ENCODE peak calls at places on chromosomes 3 and 15, in nine cellular contexts. One of them, this sample, is unnamed.

GRCh38 chr3:64209866-64210609 is 15.2 kb downstream of the PRICKLE2 start:
- DNase-seq in stimulated activated CD4-positive, alpha-beta T cell treated with anti-CD3 and anti-CD28 coated beads, Interleukin-1b, Interleukin-23, amount 100 ng/mL, for 24 hours: no peak
- DNase-seq in fibroblast of lung: peak
- DNase-seq in NCI-H526 treated with DMSO at 0.1 percent for 48 hours: no peak
- DNase-seq in thyroid gland: peak
- DNase-seq in H9: no peak
- DNase-seq in substantia nigra: peak
- DNase-seq in Kasumi-1: no peak
- DNase-seq in activated CD4-positive, alpha-beta T cell treated with anti-CD3 and anti-CD28 coated beads for 36 hours: no peak
- DNase-seq in this sample: no peak

GRCh38 chr15:62578548-62578947 is 413.5 kb upstream of the C2CD4B start:
- DNase-seq in stimulated activated CD4-positive, alpha-beta T cell treated with anti-CD3 and anti-CD28 coated beads, Interleukin-1b, Interleukin-23, amount 100 ng/mL, for 24 hours: no peak
- DNase-seq in fibroblast of lung: no peak
- DNase-seq in NCI-H526 treated with DMSO at 0.1 percent for 48 hours: no peak
- DNase-seq in thyroid gland: no peak
- DNase-seq in H9: no peak
- DNase-seq in substantia nigra: no peak
- DNase-seq in Kasumi-1: no peak
- DNase-seq in activated CD4-positive, alpha-beta T cell treated with anti-CD3 and anti-CD28 coated beads for 36 hours: no peak
- DNase-seq in this sample: no peak

GRCh38 chr15:43775411-43775965 is 1.3 kb downstream of the ELL3 start:
- DNase-seq in stimulated activated CD4-positive, alpha-beta T cell treated with anti-CD3 and anti-CD28 coated beads, Interleukin-1b, Interleukin-23, amount 100 ng/mL, for 24 hours: no peak
- DNase-seq in fibroblast of lung: peak
- DNase-seq in NCI-H526 treated with DMSO at 0.1 percent for 48 hours: peak
- DNase-seq in thyroid gland: peak
- DNase-seq in H9: peak
- DNase-seq in substantia nigra: no peak
- DNase-seq in Kasumi-1: no peak
- DNase-seq in activated CD4-positive, alpha-beta T cell treated with anti-CD3 and anti-CD28 coated beads for 36 hours: peak
- DNase-seq in this sample: no peak

GRCh38 chr15:52082197-52083036 is 30.2 kb downstream of the BCL2L10 start:
- DNase-seq in stimulated activated CD4-positive, alpha-beta T cell treated with anti-CD3 and anti-CD28 coated beads, Interleukin-1b, Interleukin-23, amount 100 ng/mL, for 24 hours: no peak
- DNase-seq in fibroblast of lung: peak
- DNase-seq in NCI-H526 treated with DMSO at 0.1 percent for 48 hours: no peak
- DNase-seq in thyroid gland: peak
- DNase-seq in H9: no peak
- DNase-seq in substantia nigra: no peak
- DNase-seq in Kasumi-1: peak
- DNase-seq in activated CD4-positive, alpha-beta T cell treated with anti-CD3 and anti-CD28 coated beads for 36 hours: no peak
- DNase-seq in this sample: no peak

GRCh38 chr3:22735373-22735772 is 467.8 kb upstream of the UBE2E2 start:
- DNase-seq in stimulated activated CD4-positive, alpha-beta T cell treated with anti-CD3 and anti-CD28 coated beads, Interleukin-1b, Interleukin-23, amount 100 ng/mL, for 24 hours: no peak
- DNase-seq in fibroblast of lung: no peak
- DNase-seq in NCI-H526 treated with DMSO at 0.1 percent for 48 hours: no peak
- DNase-seq in thyroid gland: no peak
- DNase-seq in H9: no peak
- DNase-seq in substantia nigra: no peak
- DNase-seq in Kasumi-1: no peak
- DNase-seq in activated CD4-positive, alpha-beta T cell treated with anti-CD3 and anti-CD28 coated beads for 36 hours: no peak
- DNase-seq in this sample: no peak

GRCh38 chr3:118984699-118985098 is 49.9 kb downstream of the IGSF11 start:
- DNase-seq in stimulated activated CD4-positive, alpha-beta T cell treated with anti-CD3 and anti-CD28 coated beads, Interleukin-1b, Interleukin-23, amount 100 ng/mL, for 24 hours: no peak
- DNase-seq in fibroblast of lung: no peak
- DNase-seq in NCI-H526 treated with DMSO at 0.1 percent for 48 hours: no peak
- DNase-seq in thyroid gland: no peak
- DNase-seq in H9: no peak
- DNase-seq in substantia nigra: no peak
- DNase-seq in Kasumi-1: no peak
- DNase-seq in activated CD4-positive, alpha-beta T cell treated with anti-CD3 and anti-CD28 coated beads for 36 hours: no peak
- DNase-seq in this sample: no peak

GRCh38 chr15:25060996-25061620 is 106.3 kb downstream of the SNRPN start:
- DNase-seq in stimulated activated CD4-positive, alpha-beta T cell treated with anti-CD3 and anti-CD28 coated beads, Interleukin-1b, Interleukin-23, amount 100 ng/mL, for 24 hours: no peak
- DNase-seq in fibroblast of lung: no peak
- DNase-seq in NCI-H526 treated with DMSO at 0.1 percent for 48 hours: no peak
- DNase-seq in thyroid gland: peak
- DNase-seq in H9: peak
- DNase-seq in substantia nigra: no peak
- DNase-seq in Kasumi-1: no peak
- DNase-seq in activated CD4-positive, alpha-beta T cell treated with anti-CD3 and anti-CD28 coated beads for 36 hours: no peak
- DNase-seq in this sample: no peak

GRCh38 chr15:31391687-31392671 is 65.3 kb downstream of the KLF13 start:
- DNase-seq in stimulated activated CD4-positive, alpha-beta T cell treated with anti-CD3 and anti-CD28 coated beads, Interleukin-1b, Interleukin-23, amount 100 ng/mL, for 24 hours: peak
- DNase-seq in fibroblast of lung: peak
- DNase-seq in NCI-H526 treated with DMSO at 0.1 percent for 48 hours: peak
- DNase-seq in thyroid gland: peak
- DNase-seq in H9: peak
- DNase-seq in substantia nigra: no peak
- DNase-seq in Kasumi-1: peak
- DNase-seq in activated CD4-positive, alpha-beta T cell treated with anti-CD3 and anti-CD28 coated beads for 36 hours: peak
- DNase-seq in this sample: no peak

GRCh38 chr3:183291511-183292031 is 38.5 kb downstream of the B3GNT5 start:
- DNase-seq in stimulated activated CD4-positive, alpha-beta T cell treated with anti-CD3 and anti-CD28 coated beads, Interleukin-1b, Interleukin-23, amount 100 ng/mL, for 24 hours: no peak
- DNase-seq in fibroblast of lung: peak
- DNase-seq in NCI-H526 treated with DMSO at 0.1 percent for 48 hours: no peak
- DNase-seq in thyroid gland: no peak
- DNase-seq in H9: no peak
- DNase-seq in substantia nigra: no peak
- DNase-seq in Kasumi-1: no peak
- DNase-seq in activated CD4-positive, alpha-beta T cell treated with anti-CD3 and anti-CD28 coated beads for 36 hours: no peak
- DNase-seq in this sample: no peak

GRCh38 chr3:52153389-52154096 is 680 bp downstream of the POC1A start:
- DNase-seq in stimulated activated CD4-positive, alpha-beta T cell treated with anti-CD3 and anti-CD28 coated beads, Interleukin-1b, Interleukin-23, amount 100 ng/mL, for 24 hours: peak
- DNase-seq in fibroblast of lung: no peak
- DNase-seq in NCI-H526 treated with DMSO at 0.1 percent for 48 hours: peak
- DNase-seq in thyroid gland: peak
- DNase-seq in H9: peak
- DNase-seq in substantia nigra: no peak
- DNase-seq in Kasumi-1: peak
- DNase-seq in activated CD4-positive, alpha-beta T cell treated with anti-CD3 and anti-CD28 coated beads for 36 hours: peak
- DNase-seq in this sample: no peak

GRCh38 chr3:169394316-169394715 is 269.2 kb downstream of the MECOM start:
- DNase-seq in stimulated activated CD4-positive, alpha-beta T cell treated with anti-CD3 and anti-CD28 coated beads, Interleukin-1b, Interleukin-23, amount 100 ng/mL, for 24 hours: no peak
- DNase-seq in fibroblast of lung: no peak
- DNase-seq in NCI-H526 treated with DMSO at 0.1 percent for 48 hours: no peak
- DNase-seq in thyroid gland: no peak
- DNase-seq in H9: no peak
- DNase-seq in substantia nigra: no peak
- DNase-seq in Kasumi-1: no peak
- DNase-seq in activated CD4-positive, alpha-beta T cell treated with anti-CD3 and anti-CD28 coated beads for 36 hours: no peak
- DNase-seq in this sample: no peak

GRCh38 chr3:33629219-33629618 is 88.8 kb downstream of the CLASP2 start:
- DNase-seq in stimulated activated CD4-positive, alpha-beta T cell treated with anti-CD3 and anti-CD28 coated beads, Interleukin-1b, Interleukin-23, amount 100 ng/mL, for 24 hours: no peak
- DNase-seq in fibroblast of lung: no peak
- DNase-seq in NCI-H526 treated with DMSO at 0.1 percent for 48 hours: no peak
- DNase-seq in thyroid gland: no peak
- DNase-seq in H9: no peak
- DNase-seq in substantia nigra: no peak
- DNase-seq in Kasumi-1: no peak
- DNase-seq in activated CD4-positive, alpha-beta T cell treated with anti-CD3 and anti-CD28 coated beads for 36 hours: no peak
- DNase-seq in this sample: no peak

GRCh38 chr3:64898941-64899340 is 211.1 kb upstream of the ADAMTS9 start:
- DNase-seq in stimulated activated CD4-positive, alpha-beta T cell treated with anti-CD3 and anti-CD28 coated beads, Interleukin-1b, Interleukin-23, amount 100 ng/mL, for 24 hours: no peak
- DNase-seq in fibroblast of lung: no peak
- DNase-seq in NCI-H526 treated with DMSO at 0.1 percent for 48 hours: no peak
- DNase-seq in thyroid gland: no peak
- DNase-seq in H9: no peak
- DNase-seq in substantia nigra: no peak
- DNase-seq in Kasumi-1: no peak
- DNase-seq in activated CD4-positive, alpha-beta T cell treated with anti-CD3 and anti-CD28 coated beads for 36 hours: no peak
- DNase-seq in this sample: no peak

GRCh38 chr3:53236112-53236841 is 19.5 kb downstream of the TKT start:
- DNase-seq in stimulated activated CD4-positive, alpha-beta T cell treated with anti-CD3 and anti-CD28 coated beads, Interleukin-1b, Interleukin-23, amount 100 ng/mL, for 24 hours: no peak
- DNase-seq in fibroblast of lung: peak
- DNase-seq in NCI-H526 treated with DMSO at 0.1 percent for 48 hours: no peak
- DNase-seq in thyroid gland: peak
- DNase-seq in H9: peak
- DNase-seq in substantia nigra: no peak
- DNase-seq in Kasumi-1: peak
- DNase-seq in activated CD4-positive, alpha-beta T cell treated with anti-CD3 and anti-CD28 coated beads for 36 hours: no peak
- DNase-seq in this sample: peak

GRCh38 chr3:97823081-97823480 is 1.3 kb downstream of the CRYBG3 start:
- DNase-seq in stimulated activated CD4-positive, alpha-beta T cell treated with anti-CD3 and anti-CD28 coated beads, Interleukin-1b, Interleukin-23, amount 100 ng/mL, for 24 hours: no peak
- DNase-seq in fibroblast of lung: peak
- DNase-seq in NCI-H526 treated with DMSO at 0.1 percent for 48 hours: no peak
- DNase-seq in thyroid gland: no peak
- DNase-seq in H9: no peak
- DNase-seq in substantia nigra: no peak
- DNase-seq in Kasumi-1: no peak
- DNase-seq in activated CD4-positive, alpha-beta T cell treated with anti-CD3 and anti-CD28 coated beads for 36 hours: no peak
- DNase-seq in this sample: no peak

GRCh38 chr3:133983126-133983525 is 46.6 kb downstream of the SLCO2A1 start:
- DNase-seq in stimulated activated CD4-positive, alpha-beta T cell treated with anti-CD3 and anti-CD28 coated beads, Interleukin-1b, Interleukin-23, amount 100 ng/mL, for 24 hours: no peak
- DNase-seq in fibroblast of lung: no peak
- DNase-seq in NCI-H526 treated with DMSO at 0.1 percent for 48 hours: no peak
- DNase-seq in thyroid gland: peak
- DNase-seq in H9: no peak
- DNase-seq in substantia nigra: no peak
- DNase-seq in Kasumi-1: no peak
- DNase-seq in activated CD4-positive, alpha-beta T cell treated with anti-CD3 and anti-CD28 coated beads for 36 hours: no peak
- DNase-seq in this sample: no peak

GRCh38 chr3:169241575-169241927 is 422.0 kb downstream of the MECOM start:
- DNase-seq in stimulated activated CD4-positive, alpha-beta T cell treated with anti-CD3 and anti-CD28 coated beads, Interleukin-1b, Interleukin-23, amount 100 ng/mL, for 24 hours: no peak
- DNase-seq in fibroblast of lung: peak
- DNase-seq in NCI-H526 treated with DMSO at 0.1 percent for 48 hours: no peak
- DNase-seq in thyroid gland: no peak
- DNase-seq in H9: no peak
- DNase-seq in substantia nigra: no peak
- DNase-seq in Kasumi-1: no peak
- DNase-seq in activated CD4-positive, alpha-beta T cell treated with anti-CD3 and anti-CD28 coated beads for 36 hours: no peak
- DNase-seq in this sample: no peak

GRCh38 chr15:99424131-99424571 is 141.6 kb upstream of the MEF2A start:
- DNase-seq in stimulated activated CD4-positive, alpha-beta T cell treated with anti-CD3 and anti-CD28 coated beads, Interleukin-1b, Interleukin-23, amount 100 ng/mL, for 24 hours: no peak
- DNase-seq in fibroblast of lung: no peak
- DNase-seq in NCI-H526 treated with DMSO at 0.1 percent for 48 hours: no peak
- DNase-seq in thyroid gland: no peak
- DNase-seq in H9: no peak
- DNase-seq in substantia nigra: no peak
- DNase-seq in Kasumi-1: no peak
- DNase-seq in activated CD4-positive, alpha-beta T cell treated with anti-CD3 and anti-CD28 coated beads for 36 hours: no peak
- DNase-seq in this sample: no peak

GRCh38 chr3:123353227-123353851 is 95.6 kb downstream of the ADCY5 start:
- DNase-seq in stimulated activated CD4-positive, alpha-beta T cell treated with anti-CD3 and anti-CD28 coated beads, Interleukin-1b, Interleukin-23, amount 100 ng/mL, for 24 hours: no peak
- DNase-seq in fibroblast of lung: no peak
- DNase-seq in NCI-H526 treated with DMSO at 0.1 percent for 48 hours: no peak
- DNase-seq in thyroid gland: no peak
- DNase-seq in H9: no peak
- DNase-seq in substantia nigra: no peak
- DNase-seq in Kasumi-1: no peak
- DNase-seq in activated CD4-positive, alpha-beta T cell treated with anti-CD3 and anti-CD28 coated beads for 36 hours: no peak
- DNase-seq in this sample: no peak

GRCh38 chr15:77574521-77575202 is 58.0 kb downstream of the LINGO1 start:
- DNase-seq in stimulated activated CD4-positive, alpha-beta T cell treated with anti-CD3 and anti-CD28 coated beads, Interleukin-1b, Interleukin-23, amount 100 ng/mL, for 24 hours: no peak
- DNase-seq in fibroblast of lung: no peak
- DNase-seq in NCI-H526 treated with DMSO at 0.1 percent for 48 hours: no peak
- DNase-seq in thyroid gland: no peak
- DNase-seq in H9: no peak
- DNase-seq in substantia nigra: no peak
- DNase-seq in Kasumi-1: no peak
- DNase-seq in activated CD4-positive, alpha-beta T cell treated with anti-CD3 and anti-CD28 coated beads for 36 hours: no peak
- DNase-seq in this sample: no peak

GRCh38 chr15:78200276-78200930 is 34.0 kb downstream of the ACSBG1 start:
- DNase-seq in stimulated activated CD4-positive, alpha-beta T cell treated with anti-CD3 and anti-CD28 coated beads, Interleukin-1b, Interleukin-23, amount 100 ng/mL, for 24 hours: no peak
- DNase-seq in fibroblast of lung: no peak
- DNase-seq in NCI-H526 treated with DMSO at 0.1 percent for 48 hours: no peak
- DNase-seq in thyroid gland: no peak
- DNase-seq in H9: no peak
- DNase-seq in substantia nigra: no peak
- DNase-seq in Kasumi-1: no peak
- DNase-seq in activated CD4-positive, alpha-beta T cell treated with anti-CD3 and anti-CD28 coated beads for 36 hours: no peak
- DNase-seq in this sample: no peak

GRCh38 chr3:18649666-18650363 is 224.7 kb upstream of the SATB1 start:
- DNase-seq in stimulated activated CD4-positive, alpha-beta T cell treated with anti-CD3 and anti-CD28 coated beads, Interleukin-1b, Interleukin-23, amount 100 ng/mL, for 24 hours: peak
- DNase-seq in fibroblast of lung: no peak
- DNase-seq in NCI-H526 treated with DMSO at 0.1 percent for 48 hours: no peak
- DNase-seq in thyroid gland: no peak
- DNase-seq in H9: no peak
- DNase-seq in substantia nigra: no peak
- DNase-seq in Kasumi-1: no peak
- DNase-seq in activated CD4-positive, alpha-beta T cell treated with anti-CD3 and anti-CD28 coated beads for 36 hours: peak
- DNase-seq in this sample: no peak

GRCh38 chr15:34644061-34644460 is 60.6 kb upstream of the GOLGA8B start:
- DNase-seq in stimulated activated CD4-positive, alpha-beta T cell treated with anti-CD3 and anti-CD28 coated beads, Interleukin-1b, Interleukin-23, amount 100 ng/mL, for 24 hours: no peak
- DNase-seq in fibroblast of lung: peak
- DNase-seq in NCI-H526 treated with DMSO at 0.1 percent for 48 hours: no peak
- DNase-seq in thyroid gland: no peak
- DNase-seq in H9: no peak
- DNase-seq in substantia nigra: no peak
- DNase-seq in Kasumi-1: no peak
- DNase-seq in activated CD4-positive, alpha-beta T cell treated with anti-CD3 and anti-CD28 coated beads for 36 hours: no peak
- DNase-seq in this sample: peak

GRCh38 chr3:4504340-4505261 is 11.5 kb downstream of the ITPR1 start:
- DNase-seq in stimulated activated CD4-positive, alpha-beta T cell treated with anti-CD3 and anti-CD28 coated beads, Interleukin-1b, Interleukin-23, amount 100 ng/mL, for 24 hours: no peak
- DNase-seq in fibroblast of lung: peak
- DNase-seq in NCI-H526 treated with DMSO at 0.1 percent for 48 hours: no peak
- DNase-seq in thyroid gland: peak
- DNase-seq in H9: no peak
- DNase-seq in substantia nigra: no peak
- DNase-seq in Kasumi-1: peak
- DNase-seq in activated CD4-positive, alpha-beta T cell treated with anti-CD3 and anti-CD28 coated beads for 36 hours: peak
- DNase-seq in this sample: no peak

GRCh38 chr3:44992555-44993470 is 16.8 kb downstream of the EXOSC7 start:
- DNase-seq in stimulated activated CD4-positive, alpha-beta T cell treated with anti-CD3 and anti-CD28 coated beads, Interleukin-1b, Interleukin-23, amount 100 ng/mL, for 24 hours: no peak
- DNase-seq in fibroblast of lung: peak
- DNase-seq in NCI-H526 treated with DMSO at 0.1 percent for 48 hours: no peak
- DNase-seq in thyroid gland: no peak
- DNase-seq in H9: peak
- DNase-seq in substantia nigra: no peak
- DNase-seq in Kasumi-1: peak
- DNase-seq in activated CD4-positive, alpha-beta T cell treated with anti-CD3 and anti-CD28 coated beads for 36 hours: peak
- DNase-seq in this sample: no peak

GRCh38 chr3:117811797-117812196 is 1102.2 kb downstream of the TUSC7 start:
- DNase-seq in stimulated activated CD4-positive, alpha-beta T cell treated with anti-CD3 and anti-CD28 coated beads, Interleukin-1b, Interleukin-23, amount 100 ng/mL, for 24 hours: no peak
- DNase-seq in fibroblast of lung: no peak
- DNase-seq in NCI-H526 treated with DMSO at 0.1 percent for 48 hours: no peak
- DNase-seq in thyroid gland: no peak
- DNase-seq in H9: no peak
- DNase-seq in substantia nigra: no peak
- DNase-seq in Kasumi-1: no peak
- DNase-seq in activated CD4-positive, alpha-beta T cell treated with anti-CD3 and anti-CD28 coated beads for 36 hours: no peak
- DNase-seq in this sample: no peak